ENCODE peak calls at places on chromosome 20, in four cellular contexts. B, N, V and S are unnamed samples.
A peak's percentile ranks its signal among the peaks of the same experiment; 100 is the strongest.

GRCh38 chr20:34420146-34420545 is 57.1 kb downstream of the ITCH start:
- DNase-seq in B (no peak), N (no peak), V (no peak), S (no peak)

GRCh38 chr20:36744764-36745191 is 1.1 kb downstream of the NDRG3 start:
- DNase-seq in B (no peak), N (peak; percentile 26), V (peak; percentile 87), S (no peak)

GRCh38 chr20:61662226-61662945 is 403.3 kb downstream of the TAF4 start:
- DNase-seq in B (no peak), N (no peak), V (no peak), S (no peak)

GRCh38 chr20:23920936-23921335 is 41.4 kb upstream of the CST5 start:
- DNase-seq in B (no peak), N (no peak), V (no peak), S (no peak)

GRCh38 chr20:9498322-9498721 is 16.1 kb upstream of the LAMP5 start:
- DNase-seq in B (no peak), N (no peak), V (no peak), S (no peak)

GRCh38 chr20:32062776-32063170 is 10.7 kb downstream of the HCK start:
- DNase-seq in B (no peak), N (no peak), V (peak; percentile 65), S (no peak)

GRCh38 chr20:44580581-44581268 is 1.7 kb upstream of the PKIG start:
- DNase-seq in B (no peak), N (no peak), V (peak; percentile 63), S (no peak)

GRCh38 chr20:61422636-61423425 is 170.8 kb downstream of the CDH4 start:
- DNase-seq in B (no peak), N (no peak), V (no peak), S (no peak)

GRCh38 chr20:62029951-62030350 is 35.7 kb downstream of the TAF4 start:
- DNase-seq in B (no peak), N (no peak), V (peak; percentile 50), S (no peak)

GRCh38 chr20:38873050-38873581 is 53.1 kb upstream of the FAM83D start:
- DNase-seq in B (peak; percentile 59), N (no peak), V (no peak), S (no peak)

GRCh38 chr20:12936020-12936419 is 72.8 kb upstream of the SPTLC3 start:
- DNase-seq in B (no peak), N (no peak), V (no peak), S (no peak)

GRCh38 chr20:51579137-51579536 is 36.6 kb upstream of the NFATC2 start:
- DNase-seq in B (no peak), N (no peak), V (no peak), S (no peak)

GRCh38 chr20:63748356-63749270 is 9.0 kb downstream of the SLC2A4RG start:
- DNase-seq in B (no peak), N (no peak), V (peak; percentile 54), S (no peak)

GRCh38 chr20:38225240-38225899 is 35.2 kb downstream of the KIAA1755 start:
- DNase-seq in B (no peak), N (no peak), V (no peak), S (no peak)

GRCh38 chr20:37336369-37337207 is 9.4 kb upstream of the SRC start:
- DNase-seq in B (peak; percentile 45), N (peak; percentile 75), V (peak; percentile 74), S (peak; percentile 72)

GRCh38 chr20:51750037-51750769 is 18.0 kb downstream of the ATP9A start:
- DNase-seq in B (no peak), N (peak; percentile 68), V (peak; percentile 70), S (no peak)

GRCh38 chr20:53827996-53828672 is 234.5 kb upstream of the ZNF217 start:
- DNase-seq in B (no peak), N (no peak), V (no peak), S (no peak)

GRCh38 chr20:63552481-63553249 is 1.3 kb upstream of the FNDC11 start:
- DNase-seq in B (peak; percentile 70), N (no peak), V (no peak), S (no peak)

GRCh38 chr20:63042448-63043071 is 35.8 kb upstream of the BHLHE23 start:
- DNase-seq in B (no peak), N (no peak), V (peak; percentile 1), S (peak; percentile 58)

GRCh38 chr20:53413188-53413631 is 180.4 kb downstream of the ZNF217 start:
- DNase-seq in B (peak; percentile 57), N (no peak), V (peak; percentile 53), S (peak; percentile 80)

GRCh38 chr20:24963672-24964517 is 14.8 kb downstream of the CST7 start:
- DNase-seq in B (no peak), N (no peak), V (no peak), S (no peak)

GRCh38 chr20:57425150-57426013 is 34.2 kb downstream of the RBM38 start:
- DNase-seq in B (no peak), N (no peak), V (peak; percentile 66), S (no peak)

GRCh38 chr20:40766081-40766480 is 77.0 kb upstream of the MAFB start:
- DNase-seq in B (no peak), N (no peak), V (no peak), S (no peak)

GRCh38 chr20:10728873-10729670 is 55.3 kb upstream of the JAG1 start:
- DNase-seq in B (no peak), N (no peak), V (no peak), S (no peak)

GRCh38 chr20:32731882-32732266 is 11.4 kb downstream of the COMMD7 start:
- DNase-seq in B (no peak), N (no peak), V (no peak), S (no peak)

GRCh38 chr20:63177134-63177784 is 38.7 kb downstream of the YTHDF1 start:
- DNase-seq in B (no peak), N (no peak), V (peak; percentile 44), S (no peak)

GRCh38 chr20:50977066-50978045 is 18.7 kb downstream of the MOCS3 start:
- DNase-seq in B (no peak), N (no peak), V (no peak), S (no peak)

GRCh38 chr20:59159091-59159821 is 4.4 kb upstream of the ZNF831 start:
- DNase-seq in B (no peak), N (no peak), V (no peak), S (no peak)

GRCh38 chr20:6231551-6231950 is 108.7 kb upstream of the FERMT1 start:
- DNase-seq in B (no peak), N (no peak), V (no peak), S (no peak)

GRCh38 chr20:50628326-50628725 is 63.0 kb downstream of the RIPOR3 start:
- DNase-seq in B (no peak), N (no peak), V (no peak), S (no peak)

GRCh38 chr20:43185901-43186300 is 3.8 kb downstream of the PTPRT start:
- DNase-seq in B (no peak), N (no peak), V (no peak), S (no peak)

GRCh38 chr20:13552061-13552460 is 86.7 kb downstream of the TASP1 start:
- DNase-seq in B (no peak), N (no peak), V (no peak), S (no peak)

GRCh38 chr20:45765980-45766379 is 25.7 kb downstream of the WFDC3 start:
- DNase-seq in B (no peak), N (no peak), V (no peak), S (no peak)

GRCh38 chr20:60749804-60750602 is 502.1 kb upstream of the CDH4 start:
- DNase-seq in B (no peak), N (no peak), V (no peak), S (no peak)

GRCh38 chr20:25546048-25546447 is 39.3 kb downstream of the NINL start:
- DNase-seq in B (no peak), N (no peak), V (no peak), S (no peak)

GRCh38 chr20:58892932-58893224 is 40.4 kb downstream of the GNAS start:
- DNase-seq in B (no peak), N (no peak), V (no peak), S (no peak)

GRCh38 chr20:61044499-61044898 is 207.6 kb upstream of the CDH4 start:
- DNase-seq in B (no peak), N (no peak), V (no peak), S (no peak)